ENCODE peak calls at places on chromosomes 4 and X, in nine cellular contexts. I is PC-3; X is CD4-positive, alpha-beta T cell; C is prostate gland; Q is mesenchymal stem cell; A is HAP-1; N is SK-N-SH; H is spleen; W is CD8-positive, alpha-beta memory T cell. G is an unnamed sample.

GRCh38 chr4:56986192-56986591 is 7.5 kb downstream of the POLR2B start:
- DNase-seq in I (no peak), X (no peak), C (no peak), Q (no peak), A (no peak), N (no peak), H (no peak), W (no peak), G (no peak)

GRCh38 chr4:81377231-81377630 is 94.5 kb downstream of the RASGEF1B start:
- DNase-seq in I (no peak), X (no peak), C (peak; percentile 14), Q (no peak), A (no peak), N (no peak), H (no peak), W (no peak), G (no peak)

GRCh38 chr4:150248181-150248580 is 169.9 kb downstream of the DCLK2 start:
- DNase-seq in I (no peak), X (no peak), C (no peak), Q (peak; percentile 33), A (no peak), N (no peak), H (no peak), W (no peak), G (no peak)

GRCh38 chr4:8606966-8607365 is 14.4 kb downstream of the CPZ start:
- DNase-seq in I (no peak), X (no peak), C (no peak), Q (no peak), A (no peak), N (no peak), H (no peak), W (no peak), G (no peak)

GRCh38 chrX:100424012-100424411 is 13.9 kb upstream of the PCDH19 start:
- DNase-seq in I (peak; percentile 43), X (no peak), C (no peak), Q (no peak), A (no peak), N (no peak), H (no peak), W (no peak), G (no peak)

GRCh38 chr4:1321946-1322650 is 24.9 kb upstream of the UVSSA start:
- DNase-seq in I (no peak), X (no peak), C (no peak), Q (no peak), A (no peak), N (no peak), H (peak; percentile 60), W (peak; percentile 44), G (no peak)

GRCh38 chr4:132383571-132384199 is 765.4 kb upstream of the PCDH10 start:
- DNase-seq in I (peak; percentile 33), X (no peak), C (no peak), Q (peak; percentile 17), A (peak; percentile 34), N (no peak), H (no peak), W (no peak), G (no peak)

GRCh38 chr4:159227984-159228383 is 125.1 kb downstream of the RAPGEF2 start:
- DNase-seq in I (no peak), X (no peak), C (peak; percentile 47), Q (peak; percentile 86), A (no peak), N (peak; percentile 27), H (peak; percentile 76), W (no peak), G (no peak)

GRCh38 chrX:12970691-12971202 is 4.2 kb upstream of the TMSB4X start:
- DNase-seq in I (peak; percentile 39), X (peak; percentile 54), C (no peak), Q (peak; percentile 72), A (peak; percentile 56), N (no peak), H (peak; percentile 64), W (peak; percentile 75), G (peak; percentile 40)

GRCh38 chr4:161393614-161394013 is 770.2 kb downstream of the FSTL5 start:
- DNase-seq in I (no peak), X (no peak), C (no peak), Q (no peak), A (peak; percentile 25), N (no peak), H (no peak), W (no peak), G (no peak)

GRCh38 chr4:27911047-27911446 is 1050.4 kb downstream of the STIM2 start:
- DNase-seq in I (no peak), X (no peak), C (no peak), Q (no peak), A (no peak), N (no peak), H (no peak), W (no peak), G (no peak)

GRCh38 chr4:72951628-72952027 is 117.9 kb downstream of the COX18 start:
- DNase-seq in I (peak; percentile 91), X (no peak), C (no peak), Q (no peak), A (no peak), N (no peak), H (no peak), W (no peak), G (no peak)

GRCh38 chrX:9149831-9150230 is 115.9 kb upstream of the FAM9B start:
- DNase-seq in I (peak; percentile 20), X (no peak), C (no peak), Q (peak; percentile 20), A (no peak), N (no peak), H (no peak), W (no peak), G (no peak)

GRCh38 chr4:40980318-40980883 is 230.6 kb downstream of the NSUN7 start:
- DNase-seq in I (peak; percentile 62), X (no peak), C (no peak), Q (peak; percentile 37), A (peak; percentile 12), N (no peak), H (no peak), W (no peak), G (no peak)

GRCh38 chrX:88612870-88613329 is 134.1 kb upstream of the CPXCR1 start:
- DNase-seq in I (peak; percentile 7), X (no peak), C (no peak), Q (no peak), A (no peak), N (no peak), H (no peak), W (no peak), G (no peak)

GRCh38 chrX:130030826-130031225 is 48.4 kb downstream of the BCORL1 start:
- DNase-seq in I (no peak), X (no peak), C (no peak), Q (no peak), A (no peak), N (no peak), H (no peak), W (no peak), G (no peak)

GRCh38 chr4:136725286-136726081 is 806.8 kb downstream of the PCDH18 start:
- DNase-seq in I (no peak), X (no peak), C (no peak), Q (peak; percentile 51), A (no peak), N (no peak), H (no peak), W (no peak), G (no peak)

GRCh38 chr4:17232575-17233253 is 279.2 kb downstream of the QDPR start:
- DNase-seq in I (no peak), X (no peak), C (no peak), Q (peak; percentile 74), A (no peak), N (peak; percentile 61), H (no peak), W (no peak), G (no peak)

DNA sequence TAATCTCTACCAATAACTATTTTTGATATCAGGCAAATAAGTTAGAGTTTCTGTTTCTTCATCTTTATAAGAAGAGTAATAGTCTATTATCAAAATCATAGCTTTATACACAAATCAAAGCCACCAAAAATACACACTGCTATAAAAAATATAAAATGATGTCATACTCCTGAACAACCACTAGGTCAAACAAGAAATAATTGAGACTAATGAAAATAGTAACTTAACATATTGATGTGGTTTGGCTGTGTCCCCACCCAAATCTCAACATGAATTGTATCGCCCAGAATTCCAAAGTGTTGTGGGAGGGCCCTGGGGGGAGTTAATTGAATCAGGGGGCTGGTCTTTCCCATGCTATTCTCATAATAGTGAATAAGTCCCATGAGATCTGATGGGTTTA is 2277.5 kb downstream of the ARAP2 start:
- DNase-seq in I (no peak), X (no peak), C (no peak), Q (no peak), A (no peak), N (no peak), H (no peak), W (no peak), G (no peak)
- H3K9me3 ChIP-seq in I (no peaks in the 10 kb centered on the region), X (peaks cover 6% of the 10 kb centered on the region), C (no peaks in the 10 kb centered on the region), Q (peaks cover 24% of the 10 kb centered on the region), A (no peaks in the 10 kb centered on the region), N (no peaks in the 10 kb centered on the region), H (peaks cover 37% of the 10 kb centered on the region), W (no peaks in the 10 kb centered on the region), G (no peaks in the 10 kb centered on the region)

DNA sequence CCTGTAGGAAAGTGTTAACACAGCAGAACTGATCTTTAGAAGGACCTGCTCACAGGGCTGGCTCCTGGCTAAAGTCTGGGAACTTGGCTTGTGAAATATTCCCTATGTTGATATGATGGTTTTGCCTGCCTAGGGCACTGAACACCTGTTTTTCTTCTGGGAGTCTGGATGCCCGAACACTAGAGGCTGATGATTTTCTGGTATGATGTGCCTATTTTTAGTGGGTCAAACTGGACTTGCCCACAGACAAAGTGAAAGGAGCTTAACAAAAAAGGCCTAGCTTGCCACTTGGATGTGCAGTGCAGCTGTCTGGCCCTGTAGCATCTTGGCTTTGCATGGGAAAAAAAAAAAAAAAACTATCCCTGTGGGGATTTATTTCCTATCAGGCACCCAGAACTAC is 39.1 kb downstream of the ZNF674 start:
- DNase-seq in I (no peak), X (no peak), C (no peak), Q (no peak), A (no peak), N (no peak), H (no peak), W (no peak), G (no peak)
- H3K9me3 ChIP-seq in I (peaks cover 8% of the 10 kb centered on the region), X (peaks cover 18% of the 10 kb centered on the region), C (no peaks in the 10 kb centered on the region), Q (peaks cover 65% of the 10 kb centered on the region), A (peaks cover 10% of the 10 kb centered on the region), N (peaks cover 18% of the 10 kb centered on the region), H (peaks cover 31% of the 10 kb centered on the region), W (no peaks in the 10 kb centered on the region), G (no peaks in the 10 kb centered on the region)

GRCh38 chr4:99485212-99485611 is 25.6 kb upstream of the C4orf17 start:
- DNase-seq in I (no peak), X (no peak), C (no peak), Q (no peak), A (no peak), N (no peak), H (no peak), W (no peak), G (no peak)

GRCh38 chr4:99490286-99490685 is 20.5 kb upstream of the C4orf17 start:
- DNase-seq in I (no peak), X (no peak), C (no peak), Q (no peak), A (no peak), N (no peak), H (no peak), W (no peak), G (no peak)
- H3K9me3 ChIP-seq in I (peaks cover 8% of the 10 kb centered on the region), X (peaks cover 23% of the 10 kb centered on the region), C (no peaks in the 10 kb centered on the region), Q (peaks cover 22% of the 10 kb centered on the region), A (no peaks in the 10 kb centered on the region), N (no peaks in the 10 kb centered on the region), H (peaks cover 60% of the 10 kb centered on the region), W (no peaks in the 10 kb centered on the region), G (peaks cover 11% of the 10 kb centered on the region)

GRCh38 chrX:66504481-66504880 is 134.4 kb downstream of the EDA2R start:
- DNase-seq in I (no peak), X (no peak), C (no peak), Q (no peak), A (no peak), N (no peak), H (no peak), W (no peak), G (no peak)

GRCh38 chrX:66498672-66499296 is 140.1 kb downstream of the EDA2R start:
- DNase-seq in I (no peak), X (no peak), C (no peak), Q (no peak), A (no peak), N (no peak), H (no peak), W (no peak), G (no peak)
- H3K9me3 ChIP-seq in I (no peaks in the 10 kb centered on the region), X (no peaks in the 10 kb centered on the region), C (no peaks in the 10 kb centered on the region), Q (peaks cover 3% of the 10 kb centered on the region), A (no peaks in the 10 kb centered on the region), N (no peaks in the 10 kb centered on the region), H (no peaks in the 10 kb centered on the region), W (no peaks in the 10 kb centered on the region), G (no peaks in the 10 kb centered on the region)